ENCODE peak calls at places on chromosomes 6 and 20, in eight cellular contexts. O is progenitor cell of endocrine pancreas, U is amygdala, F is HFFc6, R is testis, J is HFF-Myc, G is hepatocyte, P is cerebellar cortex. Q is an unnamed sample.
A peak's percentile ranks its signal among the peaks of the same experiment; 100 is the strongest.

GRCh38 chr6:131635384-131636340 is 1.4 kb upstream of the ENPP3 start:
- DNase-seq in J (no peak), R (no peak), G (no peak), P (no peak), O (no peak), F (no peak), U (no peak), Q (no peak)

GRCh38 chr20:61223121-61223520 is 28.9 kb upstream of the CDH4 start:
- DNase-seq in U (no peak), P (no peak), R (no peak), G (no peak), O (no peak), J (no peak), F (no peak), Q (no peak)

GRCh38 chr20:35726759-35727711 is 15.0 kb downstream of the RBM39 start:
- DNase-seq in J (no peak), O (no peak), G (no peak), R (no peak), P (no peak), U (no peak), F (no peak), Q (no peak)

GRCh38 chr6:104483225-104483834 is 376.4 kb downstream of the HACE1 start:
- DNase-seq in U (no peak), F (no peak), J (no peak), R (no peak), P (no peak), G (peak; percentile 27), O (no peak), Q (no peak)

GRCh38 chr6:31666337-31666960 is 569 bp downstream of the CSNK2B start:
- DNase-seq in U (no peak), P (no peak), F (no peak), R (no peak), G (no peak), J (no peak), O (no peak), Q (no peak)

GRCh38 chr20:51221791-51222408 is 199.0 kb upstream of the KCNG1 start:
- DNase-seq in J (no peak), F (no peak), O (no peak), R (no peak), P (peak; percentile 43), G (peak; percentile 66), U (no peak), Q (no peak)

GRCh38 chr6:159969204-159969912 is 476 bp downstream of the IGF2R start:
- DNase-seq in O (peak; percentile 42), J (no peak), R (peak; percentile 36), F (peak; percentile 8), G (peak; percentile 62), U (no peak), P (no peak), Q (peak; percentile 26)

GRCh38 chr6:18308070-18308735 is 43.9 kb upstream of the DEK start:
- DNase-seq in U (no peak), R (no peak), F (peak; percentile 79), J (no peak), O (no peak), P (no peak), G (no peak), Q (no peak)

GRCh38 chr20:51249215-51249614 is 226.3 kb upstream of the KCNG1 start:
- DNase-seq in J (no peak), U (peak; percentile 5), F (no peak), P (no peak), R (no peak), G (no peak), O (no peak), Q (no peak)

GRCh38 chr6:119090256-119090655 is 11.8 kb upstream of the FAM184A start:
- DNase-seq in F (no peak), O (no peak), J (no peak), P (no peak), U (no peak), R (no peak), G (peak; percentile 23), Q (no peak)

GRCh38 chr6:163605388-163606097 is 191.0 kb downstream of the QKI start:
- DNase-seq in O (no peak), F (no peak), R (no peak), P (no peak), G (no peak), J (no peak), U (no peak), Q (no peak)

GRCh38 chr6:169320013-169320412 is 66.4 kb upstream of the THBS2 start:
- DNase-seq in U (no peak), G (no peak), F (no peak), P (no peak), J (no peak), O (no peak), R (no peak), Q (no peak)

GRCh38 chr6:87909849-87910248 is 137.8 kb upstream of the SPACA1 start:
- DNase-seq in O (no peak), P (no peak), J (no peak), G (no peak), U (no peak), R (no peak), F (peak; percentile 63), Q (no peak)

GRCh38 chr20:3137492-3137891 is 22.2 kb downstream of the FASTKD5 start:
- DNase-seq in P (no peak), J (no peak), R (no peak), G (no peak), O (no peak), F (no peak), U (no peak), Q (no peak)

GRCh38 chr6:5462856-5463255 is 201.5 kb downstream of the FARS2 start:
- DNase-seq in J (no peak), F (no peak), R (no peak), P (no peak), G (no peak), O (no peak), U (no peak), Q (no peak)

GRCh38 chr6:154509421-154510143 is 903 bp downstream of the CNKSR3 start:
- DNase-seq in R (peak; percentile 51), J (no peak), G (peak; percentile 56), U (no peak), O (peak; percentile 41), P (no peak), F (no peak), Q (no peak)

GRCh38 chr20:24132246-24132645 is 143.7 kb upstream of the GGTLC1 start:
- DNase-seq in O (no peak), P (no peak), R (no peak), J (no peak), F (no peak), G (no peak), U (no peak), Q (no peak)

GRCh38 chr6:157037165-157037564 is 260.0 kb downstream of the ARID1B start:
- DNase-seq in P (no peak), R (no peak), F (no peak), U (no peak), J (no peak), G (peak; percentile 16), O (no peak), Q (no peak)

GRCh38 chr6:29850011-29850553 is 22.5 kb downstream of the HLA-G start:
- DNase-seq in R (peak; percentile 54), F (no peak), P (peak; percentile 10), O (no peak), G (no peak), U (no peak), J (no peak), Q (no peak)

GRCh38 chr6:44233560-44234100 is 10.2 kb downstream of the SLC29A1 start:
- DNase-seq in F (no peak), O (no peak), P (no peak), R (no peak), J (no peak), G (no peak), U (no peak), Q (no peak)

GRCh38 chr6:42505377-42505702 is 53.6 kb upstream of the TRERF1 start:
- DNase-seq in U (no peak), O (no peak), R (no peak), F (peak; percentile 43), P (no peak), G (no peak), J (no peak), Q (no peak)

GRCh38 chr6:3195695-3196497 is 31.6 kb downstream of the TUBB2B start:
- DNase-seq in R (peak; percentile 43), O (no peak), F (no peak), P (peak; percentile 48), J (no peak), G (no peak), U (peak; percentile 44), Q (peak; percentile 6)

GRCh38 chr6:143451531-143451930 is 926 bp downstream of the PEX3 start:
- DNase-seq in U (no peak), F (peak; percentile 9), G (no peak), O (no peak), J (no peak), P (peak; percentile 6), R (no peak), Q (no peak)

GRCh38 chr6:112282217-112282616 is 27.9 kb upstream of the LAMA4 start:
- DNase-seq in J (peak; percentile 75), G (peak; percentile 58), R (peak; percentile 43), O (no peak), U (peak; percentile 28), P (no peak), F (peak; percentile 87), Q (peak; percentile 21)

GRCh38 chr6:77353129-77353528 is 110.2 kb downstream of the HTR1B start:
- DNase-seq in R (no peak), O (no peak), F (no peak), P (no peak), G (no peak), J (no peak), U (no peak), Q (no peak)

GRCh38 chr6:136326038-136326561 is 36.5 kb upstream of the BCLAF1 start:
- DNase-seq in G (peak; percentile 38), J (no peak), P (peak; percentile 53), U (peak; percentile 42), O (no peak), F (no peak), R (no peak), Q (no peak)

GRCh38 chr20:23235173-23236027 is 115.2 kb upstream of the NXT1 start:
- DNase-seq in R (peak; percentile 84), J (no peak), P (peak; percentile 61), F (peak; percentile 11), O (peak; percentile 39), G (peak; percentile 72), U (peak; percentile 25), Q (peak; percentile 40)

GRCh38 chr6:8215631-8216030 is 113.3 kb upstream of the EEF1E1 start:
- DNase-seq in P (no peak), J (no peak), F (peak; percentile 32), O (no peak), U (no peak), R (no peak), G (peak; percentile 43), Q (no peak)

GRCh38 chr6:1105833-1106400 is 206.0 kb upstream of the FOXQ1 start:
- DNase-seq in G (no peak), O (no peak), R (no peak), J (no peak), P (no peak), U (no peak), F (no peak), Q (no peak)

GRCh38 chr6:89071036-89071435 is 9.5 kb upstream of the PNRC1 start:
- DNase-seq in P (no peak), U (no peak), G (peak; percentile 31), R (no peak), J (no peak), O (no peak), F (no peak), Q (no peak)

GRCh38 chr20:44619294-44619693 is 32.2 kb downstream of the ADA start:
- DNase-seq in O (no peak), R (no peak), F (no peak), U (no peak), J (no peak), P (no peak), G (no peak), Q (no peak)

GRCh38 chr6:87487555-87487954 is 14.8 kb downstream of the SLC35A1 start:
- DNase-seq in U (no peak), F (no peak), P (no peak), G (no peak), O (no peak), R (no peak), J (no peak), Q (no peak)

GRCh38 chr6:107179004-107179403 is 63.7 kb upstream of the BEND3 start:
- DNase-seq in P (no peak), J (no peak), R (no peak), O (no peak), G (no peak), F (peak; percentile 4), U (no peak), Q (no peak)

GRCh38 chr6:20092071-20092566 is 120.2 kb downstream of the MBOAT1 start:
- DNase-seq in P (peak; percentile 38), O (no peak), J (peak; percentile 42), R (no peak), G (peak; percentile 46), F (peak; percentile 41), U (no peak), Q (no peak)